ENCODE peak calls at places on chromosome 21, in nine cellular contexts. Y is occipital lobe, T is lower leg skin, G is germinal center, P is EL, D is AG04449, I is ovary, O is PC-3, L is NCI-H748 treated with DMSO at 0.1 percent for 48 hours. N is an unnamed sample.

GRCh38 chr21:35529141-35529863 is 480.2 kb upstream of the RUNX1 start:
- DNase-seq in Y (no peak), L (no peak), O (no peak), P (peak; percentile 25), I (no peak), G (peak; percentile 27), D (peak; percentile 38), T (no peak), N (peak; percentile 15)

GRCh38 chr21:46515109-46515508 is 56.4 kb downstream of the DIP2A start:
- DNase-seq in O (no peak), Y (no peak), D (no peak), G (peak; percentile 27), L (no peak), T (peak; percentile 42), P (peak; percentile 10), I (peak; percentile 51), N (no peak)

GRCh38 chr21:45104560-45104959 is 30.2 kb downstream of the ADARB1 start:
- DNase-seq in G (no peak), Y (no peak), O (peak; percentile 43), L (no peak), D (no peak), I (no peak), T (no peak), P (peak; percentile 44), N (peak; percentile 25)

GRCh38 chr21:41366522-41367151 is 4.8 kb downstream of the MX2 start:
- DNase-seq in Y (peak; percentile 17), T (no peak), P (peak; percentile 90), I (no peak), L (no peak), O (peak; percentile 89), G (peak; percentile 22), D (peak; percentile 29), N (no peak)

GRCh38 chr21:15848632-15849031 is 118.8 kb downstream of the USP25 start:
- DNase-seq in I (no peak), T (no peak), L (no peak), O (peak; percentile 88), Y (no peak), G (no peak), D (peak; percentile 14), P (peak; percentile 64), N (no peak)

GRCh38 chr21:33976082-33976979 is 60.7 kb upstream of the ATP5PO start:
- DNase-seq in G (peak; percentile 57), T (peak; percentile 44), L (no peak), I (no peak), Y (no peak), O (peak; percentile 98), D (peak; percentile 96), P (peak; percentile 98), N (peak; percentile 30)

GRCh38 chr21:41634211-41634694 is 126.3 kb upstream of the TMPRSS2 start:
- DNase-seq in T (no peak), G (no peak), O (peak; percentile 99), P (no peak), I (no peak), Y (no peak), D (no peak), L (no peak), N (no peak)

GRCh38 chr21:29267666-29268065 is 31.1 kb upstream of the BACH1 start:
- DNase-seq in P (no peak), D (no peak), L (no peak), O (no peak), I (no peak), G (no peak), Y (no peak), T (no peak), N (no peak)

GRCh38 chr21:46325073-46325912 is 1.3 kb downstream of the PCNT start:
- DNase-seq in P (peak; percentile 54), G (peak; percentile 57), I (peak; percentile 46), L (peak; percentile 14), Y (peak; percentile 22), O (peak; percentile 66), D (no peak), T (no peak), N (peak; percentile 43)

GRCh38 chr21:31744162-31744800 is 12.4 kb upstream of the SCAF4 start:
- DNase-seq in L (no peak), I (no peak), O (no peak), P (no peak), G (no peak), Y (no peak), D (no peak), T (no peak), N (no peak)

GRCh38 chr21:37817242-37817641 is 99.0 kb downstream of the KCNJ6 start:
- DNase-seq in L (no peak), T (no peak), Y (no peak), G (no peak), O (no peak), P (no peak), D (no peak), I (no peak), N (no peak)

GRCh38 chr21:35265170-35265877 is 216.2 kb upstream of the RUNX1 start:
- DNase-seq in L (no peak), T (no peak), G (no peak), I (no peak), D (no peak), Y (no peak), P (peak; percentile 83), O (peak; percentile 94), N (no peak)

GRCh38 chr21:25359724-25360123 is 247.6 kb downstream of the MRPL39 start:
- DNase-seq in I (no peak), L (no peak), O (peak; percentile 52), Y (no peak), D (no peak), T (no peak), G (no peak), P (no peak), N (no peak)

GRCh38 chr21:28084951-28085350 is 907.7 kb downstream of the LTN1 start:
- DNase-seq in G (no peak), O (no peak), L (no peak), Y (no peak), D (no peak), I (no peak), T (no peak), P (no peak), N (no peak)

GRCh38 chr21:37869661-37870060 is 46.6 kb downstream of the KCNJ6 start:
- DNase-seq in G (no peak), D (no peak), Y (no peak), P (no peak), L (no peak), O (no peak), I (no peak), T (no peak), N (no peak)

GRCh38 chr21:31425158-31425557 is 81.1 kb upstream of the TIAM1 start:
- DNase-seq in D (no peak), L (no peak), Y (no peak), O (no peak), I (no peak), G (no peak), T (no peak), P (no peak), N (no peak)

GRCh38 chr21:45478115-45478801 is 64.0 kb downstream of the SLC19A1 start:
- DNase-seq in D (no peak), L (peak; percentile 38), Y (no peak), G (peak; percentile 72), O (peak; percentile 57), T (no peak), P (peak; percentile 13), I (peak; percentile 75), N (peak; percentile 82)

GRCh38 chr21:32484706-32485380 is 72.3 kb downstream of the EVA1C start:
- DNase-seq in P (no peak), G (no peak), L (no peak), O (no peak), Y (peak; percentile 12), D (no peak), T (peak; percentile 29), I (no peak), N (no peak)

GRCh38 chr21:27802816-27803475 is 836.1 kb upstream of the ADAMTS5 start:
- DNase-seq in D (no peak), O (peak; percentile 70), G (peak; percentile 3), I (no peak), T (peak; percentile 15), P (peak; percentile 41), Y (peak; percentile 39), L (no peak), N (peak; percentile 10)

GRCh38 chr21:43024737-43025136 is 50.4 kb downstream of the PKNOX1 start:
- DNase-seq in P (no peak), L (no peak), T (no peak), G (no peak), D (no peak), Y (no peak), O (no peak), I (no peak), N (no peak)

GRCh38 chr21:45921917-45922316 is 59.7 kb upstream of the COL6A1 start:
- DNase-seq in Y (no peak), L (no peak), D (no peak), T (no peak), O (no peak), P (no peak), I (no peak), G (no peak), N (no peak)

GRCh38 chr21:41933259-41934079 is 20.3 kb downstream of the C2CD2 start:
- DNase-seq in T (no peak), L (no peak), O (peak; percentile 85), D (no peak), P (peak; percentile 50), Y (no peak), I (no peak), G (no peak), N (no peak)

GRCh38 chr21:39373634-39374033 is 24.7 kb upstream of the HMGN1 start:
- DNase-seq in T (no peak), L (no peak), O (peak; percentile 73), I (no peak), G (no peak), D (no peak), Y (no peak), P (peak; percentile 47), N (no peak)

GRCh38 chr21:38804617-38805281 is 980 bp upstream of the ETS2 start:
- DNase-seq in D (no peak), I (peak; percentile 85), G (peak; percentile 40), O (peak; percentile 88), P (peak; percentile 38), L (peak; percentile 29), Y (peak; percentile 55), T (no peak), N (peak; percentile 13)

GRCh38 chr21:39681845-39682244 is 63.1 kb upstream of the IGSF5 start:
- DNase-seq in L (no peak), P (peak; percentile 44), G (no peak), Y (no peak), T (no peak), I (no peak), O (no peak), D (peak; percentile 91), N (no peak)

GRCh38 chr21:38460171-38460742 is 38.0 kb downstream of the ERG start:
- DNase-seq in T (no peak), D (no peak), P (peak; percentile 65), I (no peak), L (no peak), O (peak; percentile 47), G (no peak), Y (no peak), N (no peak)

GRCh38 chr21:31905444-31906400 is 32.9 kb downstream of the HUNK start:
- DNase-seq in P (no peak), T (no peak), I (no peak), D (peak; percentile 55), L (no peak), Y (no peak), O (no peak), G (no peak), N (no peak)

GRCh38 chr21:35010450-35010849 is 38.7 kb downstream of the RUNX1 start:
- DNase-seq in O (no peak), T (no peak), G (no peak), Y (no peak), L (no peak), I (no peak), D (no peak), P (no peak), N (no peak)

GRCh38 chr21:45361033-45361997 is 43.6 kb upstream of the COL18A1 start:
- DNase-seq in D (no peak), P (peak; percentile 29), G (no peak), L (no peak), Y (no peak), I (no peak), O (no peak), T (no peak), N (no peak)

GRCh38 chr21:37225440-37225839 is 41.7 kb downstream of the VPS26C start:
- DNase-seq in P (no peak), D (no peak), O (no peak), T (no peak), G (no peak), L (no peak), I (no peak), Y (no peak), N (peak; percentile 57)

GRCh38 chr21:43975469-43976098 is 36.5 kb upstream of the TRAPPC10 start:
- DNase-seq in P (peak; percentile 53), Y (peak; percentile 54), D (no peak), T (peak; percentile 66), O (peak; percentile 78), I (peak; percentile 83), G (peak; percentile 85), L (peak; percentile 23), N (peak; percentile 82)